ENCODE peak calls at places on chromosomes 16 and 17, in five cellular contexts. W is IMR-90; S is caudate nucleus; I is activated T-cell treated with anti-CD3 and anti-CD28 coated beads for 4 hours; Y is CD8-positive, alpha-beta T cell. G is an unnamed sample.

GRCh38 chr17:49624896-49625295 is 49.2 kb downstream of the NXPH3 start:
- DNase-seq in W (peak; percentile 62), S (no peak), I (no peak), Y (no peak), G (peak; percentile 85)

GRCh38 chr17:50431219-50431618 is 5.2 kb downstream of the ACSF2 start:
- DNase-seq in W (no peak), S (no peak), I (no peak), Y (no peak), G (no peak)

GRCh38 chr17:35368086-35368824 is 5.2 kb downstream of the SLFN11 start:
- DNase-seq in W (peak; percentile 22), S (no peak), I (no peak), Y (peak; percentile 50), G (no peak)

GRCh38 chr16:27639588-27640276 is 89.8 kb downstream of the KATNIP start:
- DNase-seq in W (peak; percentile 65), S (peak; percentile 50), I (no peak), Y (no peak), G (peak; percentile 65)

GRCh38 chr16:1311738-1312458 is 2.5 kb downstream of the UBE2I start:
- DNase-seq in W (peak; percentile 17), S (no peak), I (no peak), Y (no peak), G (peak; percentile 71)

GRCh38 chr17:60410001-60410400 is 12.3 kb upstream of the CHCT1 start:
- DNase-seq in W (no peak), S (no peak), I (no peak), Y (no peak), G (no peak)

GRCh38 chr17:18968945-18969887 is 17.3 kb downstream of the SLC5A10 start:
- DNase-seq in W (no peak), S (no peak), I (no peak), Y (no peak), G (peak; percentile 87)

GRCh38 chr17:6557040-6557438 is 684 bp upstream of the PITPNM3 start:
- DNase-seq in W (no peak), S (no peak), I (no peak), Y (no peak), G (no peak)

GRCh38 chr16:11345040-11345862 is at the start of gene RMI2:
- DNase-seq in W (peak; percentile 93), S (peak; percentile 75), I (peak; percentile 92), Y (peak; percentile 95), G (peak; percentile 99)

GRCh38 chr16:73204359-73205152 is 156.6 kb upstream of the ZFHX3 start:
- DNase-seq in W (no peak), S (no peak), I (no peak), Y (no peak), G (no peak)

GRCh38 chr17:68460715-68461114 is 3.4 kb upstream of the WIPI1 start:
- DNase-seq in W (no peak), S (no peak), I (no peak), Y (no peak), G (no peak)

GRCh38 chr17:33572615-33573014 is 279.5 kb upstream of the ASIC2 start:
- DNase-seq in W (no peak), S (no peak), I (no peak), Y (no peak), G (peak; percentile 2)

GRCh38 chr16:50797456-50797855 is 55.6 kb downstream of the CYLD start:
- DNase-seq in W (peak; percentile 42), S (no peak), I (no peak), Y (no peak), G (peak; percentile 15)

GRCh38 chr17:76410328-76410965 is 26.0 kb downstream of the SPHK1 start:
- DNase-seq in W (no peak), S (no peak), I (no peak), Y (no peak), G (no peak)

GRCh38 chr17:43530303-43531081 is 15.6 kb downstream of the ETV4 start:
- DNase-seq in W (peak; percentile 93), S (no peak), I (no peak), Y (no peak), G (peak; percentile 49)

GRCh38 chr16:72189865-72190371 is 18.0 kb upstream of the PMFBP1 start:
- DNase-seq in W (peak; percentile 51), S (no peak), I (no peak), Y (no peak), G (peak; percentile 65)